ENCODE peak calls at places on chromosomes 7 and 10, in six cellular contexts. E, M, J, Y, X and S are unnamed samples.

GRCh38 chr7:15947749-15948148 is 261.3 kb upstream of the MEOX2 start:
- DNase-seq in E (peak), M (no peak), J (no peak), Y (peak), X (no peak), S (no peak)

GRCh38 chr10:77320852-77321496 is 316.6 kb downstream of the KCNMA1 start:
- DNase-seq in E (peak), M (no peak), J (no peak), Y (peak), X (no peak), S (peak)

GRCh38 chr7:153193144-153193595 is 433.6 kb downstream of the ACTR3B start:
- DNase-seq in E (no peak), M (peak), J (peak), Y (no peak), X (no peak), S (no peak)

GRCh38 chr7:101207459-101207858 is 6.6 kb upstream of the MOGAT3 start:
- DNase-seq in E (no peak), M (no peak), J (no peak), Y (no peak), X (no peak), S (no peak)

GRCh38 chr7:19146699-19147098 is 1.5 kb upstream of the FERD3L start:
- DNase-seq in E (no peak), M (no peak), J (no peak), Y (peak), X (no peak), S (peak)

GRCh38 chr10:114311496-114312195 is 72.6 kb downstream of the VWA2 start:
- DNase-seq in E (no peak), M (no peak), J (no peak), Y (no peak), X (no peak), S (no peak)

GRCh38 chr10:19966751-19967150 is 150.5 kb downstream of the PLXDC2 start:
- DNase-seq in E (no peak), M (no peak), J (no peak), Y (peak), X (no peak), S (no peak)

GRCh38 chr7:28433604-28434254 is 21.4 kb downstream of the CREB5 start:
- DNase-seq in E (no peak), M (no peak), J (no peak), Y (peak), X (no peak), S (no peak)

GRCh38 chr7:43636093-43636492 is 53.2 kb downstream of the STK17A start:
- DNase-seq in E (no peak), M (no peak), J (no peak), Y (peak), X (no peak), S (no peak)

GRCh38 chr7:112143567-112143966 is 62.6 kb downstream of the DOCK4 start:
- DNase-seq in E (peak), M (no peak), J (no peak), Y (peak), X (no peak), S (peak)

GRCh38 chr10:77872151-77872946 is 54.2 kb downstream of the DLG5 start:
- DNase-seq in E (peak), M (peak), J (no peak), Y (peak), X (no peak), S (no peak)

GRCh38 chr10:54797636-54798395 is 3.2 kb downstream of the PCDH15 start:
- DNase-seq in E (no peak), M (no peak), J (no peak), Y (no peak), X (no peak), S (no peak)

GRCh38 chr10:90935581-90936292 is 14.8 kb upstream of the ANKRD1 start:
- DNase-seq in E (no peak), M (no peak), J (no peak), Y (no peak), X (no peak), S (no peak)

GRCh38 chr7:107167483-107168232 is 1.1 kb upstream of the HBP1 start:
- DNase-seq in E (peak), M (no peak), J (peak), Y (peak), X (peak), S (peak)

GRCh38 chr10:52949899-52950298 is 177.3 kb upstream of the MBL2 start:
- DNase-seq in E (no peak), M (no peak), J (no peak), Y (no peak), X (no peak), S (no peak)

GRCh38 chr7:130369831-130370230 is 10.5 kb upstream of the CPA1 start:
- DNase-seq in E (no peak), M (no peak), J (peak), Y (no peak), X (no peak), S (no peak)

GRCh38 chr10:132387723-132388210 is 9.2 kb upstream of the PWWP2B start:
- DNase-seq in E (peak), M (no peak), J (peak), Y (peak), X (no peak), S (peak)

GRCh38 chr10:77844713-77845454 is 81.7 kb downstream of the DLG5 start:
- DNase-seq in E (peak), M (no peak), J (no peak), Y (peak), X (peak), S (peak)

GRCh38 chr10:51124852-51125251 is 50.6 kb downstream of the PRKG1 start:
- DNase-seq in E (no peak), M (no peak), J (no peak), Y (no peak), X (no peak), S (no peak)

GRCh38 chr7:55365103-55365679 is at the start of gene LANCL2:
- DNase-seq in E (no peak), M (peak), J (peak), Y (peak), X (no peak), S (no peak)

GRCh38 chr10:15433850-15434537 is 62.9 kb upstream of the FAM171A1 start:
- DNase-seq in E (peak), M (no peak), J (no peak), Y (peak), X (no peak), S (peak)
- H3K4me3 ChIP-seq in E (peak), M (peak), J (no peak), Y (peak), X (peak), S (peak)

DNA sequence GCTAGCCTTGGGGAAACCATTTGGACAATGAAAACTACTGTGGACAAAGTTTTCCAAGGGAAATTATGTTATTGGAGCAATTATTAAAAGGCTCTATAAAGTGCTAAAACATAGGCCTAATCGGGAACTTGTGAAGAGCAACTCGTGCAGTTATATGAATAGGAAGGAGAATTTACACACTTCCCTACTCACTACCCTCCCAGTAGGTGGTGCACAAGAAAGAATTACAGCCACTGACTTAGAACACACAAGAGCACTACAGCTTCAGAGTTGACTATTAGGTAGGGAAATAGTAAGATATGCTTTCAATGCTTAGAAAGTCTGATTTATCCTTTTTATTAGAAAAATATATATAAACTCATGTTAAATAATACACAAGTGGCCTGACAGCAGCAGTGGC is 47.2 kb downstream of the GSAP start:
- DNase-seq in E (peak), M (no peak), J (no peak), Y (peak), X (no peak), S (no peak)
- TF ChIP-seq CTCF in E (peak), M (no peak), J (no peak), Y (peak), X (no peak), S (no peak)

GRCh38 chr10:70832852-70833542 is 17.2 kb downstream of the SGPL1 start:
- DNase-seq in E (peak), M (no peak), J (no peak), Y (peak), X (peak), S (peak)
- H3K4me3 ChIP-seq in E (no peak), M (no peak), J (no peak), Y (no peak), X (no peak), S (no peak)

GRCh38 chr7:144452064-144452463 is 48.6 kb upstream of the NOBOX start:
- DNase-seq in E (no peak), M (no peak), J (no peak), Y (no peak), X (no peak), S (no peak)

GRCh38 chr7:144459635-144460034 is 56.1 kb upstream of the NOBOX start:
- DNase-seq in E (no peak), M (no peak), J (no peak), Y (no peak), X (no peak), S (no peak)

GRCh38 chr7:144455040-144455404 is 51.5 kb upstream of the NOBOX start:
- DNase-seq in E (no peak), M (no peak), J (no peak), Y (no peak), X (no peak), S (no peak)

DNA sequence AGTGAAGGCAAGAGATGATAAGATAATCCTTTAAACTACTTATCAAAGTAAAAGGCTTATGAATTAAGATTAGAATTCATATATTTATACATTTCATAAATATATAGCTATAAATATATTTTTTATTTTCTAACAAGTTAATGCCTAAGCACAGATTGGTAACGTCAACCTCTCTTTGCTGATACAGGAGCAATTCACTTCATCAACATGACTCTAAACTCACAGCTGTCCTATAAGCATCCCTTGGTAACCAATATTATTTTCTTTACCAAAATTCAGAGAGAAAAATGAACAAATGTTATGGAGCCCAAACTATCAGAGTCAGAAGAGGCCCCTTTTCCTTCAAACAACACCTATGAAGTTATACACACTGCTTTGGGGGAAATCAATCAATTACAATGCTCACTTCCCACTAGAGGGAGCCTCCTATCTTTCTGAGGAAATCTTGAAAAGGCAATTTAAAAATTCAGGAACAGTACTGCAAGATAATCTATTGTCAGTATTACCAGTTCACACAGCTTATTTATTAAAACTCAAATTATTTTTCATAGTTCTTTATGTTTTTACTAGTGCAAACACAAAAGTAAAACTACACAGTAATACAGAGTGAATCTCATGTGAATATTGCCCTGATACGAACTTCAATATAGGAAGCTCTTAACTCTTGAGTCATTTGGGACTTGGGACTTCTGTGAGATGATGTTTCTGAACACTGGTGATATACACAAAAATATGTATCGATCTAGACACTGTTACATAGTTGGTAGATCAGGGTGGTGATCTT is 51.0 kb upstream of the NOBOX start:
- DNase-seq in E (no peak), M (no peak), J (no peak), Y (peak), X (no peak), S (no peak)
- TF ChIP-seq CTCF in E (peak), M (peak), J (peak), Y (peak), X (peak), S (peak)

GRCh38 chr7:148735141-148735540 is 36.4 kb downstream of the CUL1 start:
- DNase-seq in E (no peak), M (no peak), J (no peak), Y (no peak), X (no peak), S (no peak)
- H3K4me3 ChIP-seq in E (no peak), M (no peak), J (no peak), Y (no peak), X (no peak), S (no peak)

GRCh38 chr7:90629306-90629918 is 33.3 kb downstream of the CDK14 start:
- DNase-seq in E (peak), M (no peak), J (no peak), Y (peak), X (no peak), S (peak)
- TF ChIP-seq CTCF in E (peak), M (peak), J (peak), Y (peak), X (peak), S (peak)

GRCh38 chr7:140676303-140676702 is 3.6 kb downstream of the ADCK2 start:
- DNase-seq in E (no peak), M (no peak), J (no peak), Y (no peak), X (no peak), S (no peak)
- H3K4me3 ChIP-seq in E (no peak), M (no peak), J (no peak), Y (no peak), X (no peak), S (no peak)

GRCh38 chr7:151404216-151405011 is 5.4 kb downstream of the WDR86 start:
- DNase-seq in E (peak), M (no peak), J (peak), Y (peak), X (no peak), S (no peak)
- TF ChIP-seq CTCF in E (no peak), M (no peak), J (no peak), Y (no peak), X (no peak), S (no peak)

GRCh38 chr7:139913006-139913405 is 83.9 kb downstream of the TBXAS1 start:
- DNase-seq in E (peak), M (no peak), J (no peak), Y (peak), X (no peak), S (no peak)

GRCh38 chr7:139914861-139915300 is 85.8 kb downstream of the TBXAS1 start:
- DNase-seq in E (no peak), M (no peak), J (no peak), Y (no peak), X (no peak), S (peak)

GRCh38 chr7:139913555-139914135 is 84.6 kb downstream of the TBXAS1 start:
- DNase-seq in E (no peak), M (no peak), J (no peak), Y (no peak), X (no peak), S (no peak)

GRCh38 chr7:139915301-139915863 is 86.3 kb downstream of the TBXAS1 start:
- DNase-seq in E (peak), M (no peak), J (no peak), Y (peak), X (no peak), S (no peak)

GRCh38 chr7:139914306-139914747 is 85.3 kb downstream of the TBXAS1 start:
- DNase-seq in E (peak), M (no peak), J (no peak), Y (peak), X (no peak), S (no peak)
- H3K4me3 ChIP-seq in E (no peak), M (no peak), J (no peak), Y (no peak), X (no peak), S (no peak)